ENCODE peak calls at places on chromosome 2, in five cellular contexts. B is left ventricle myocardium inferior; J is CD8-positive, alpha-beta T cell; O is CD4-positive, alpha-beta T cell; H is heart right ventricle. G is an unnamed sample.

GRCh38 chr2:29108225-29108624 is 7.0 kb upstream of the CLIP4 start:
- DNase-seq in B (no peak), J (no peak), O (no peak), H (no peak), G (peak)

GRCh38 chr2:206424134-206424533 is 19.2 kb upstream of the ADAM23 start:
- DNase-seq in B (no peak), J (no peak), O (no peak), H (no peak), G (no peak)

GRCh38 chr2:225735844-225736243 is 336.3 kb downstream of the NYAP2 start:
- DNase-seq in B (no peak), J (no peak), O (no peak), H (no peak), G (peak)

GRCh38 chr2:147232225-147232669 is 612.6 kb upstream of the ACVR2A start:
- DNase-seq in B (no peak), J (no peak), O (no peak), H (no peak), G (no peak)

GRCh38 chr2:47631840-47632398 is 151.0 kb upstream of the MSH6 start:
- DNase-seq in B (no peak), J (no peak), O (no peak), H (no peak), G (peak)

GRCh38 chr2:16828044-16828827 is 162.6 kb upstream of the CYRIA start:
- DNase-seq in B (no peak), J (no peak), O (no peak), H (no peak), G (no peak)

GRCh38 chr2:69013123-69013836 is at the start of gene ANTXR1:
- DNase-seq in B (peak), J (no peak), O (no peak), H (peak), G (peak)

GRCh38 chr2:12589802-12590320 is 126.9 kb upstream of the TRIB2 start:
- DNase-seq in B (no peak), J (no peak), O (no peak), H (no peak), G (no peak)

GRCh38 chr2:69168144-69168813 is 155.3 kb downstream of the ANTXR1 start:
- DNase-seq in B (no peak), J (no peak), O (no peak), H (no peak), G (no peak)

GRCh38 chr2:105134076-105134475 is 96.2 kb downstream of the MRPS9 start:
- DNase-seq in B (no peak), J (no peak), O (no peak), H (no peak), G (no peak)

GRCh38 chr2:54470241-54470938 is 14.3 kb downstream of the SPTBN1 start:
- DNase-seq in B (no peak), J (no peak), O (no peak), H (no peak), G (no peak)

GRCh38 chr2:157497603-157498314 is 53.9 kb upstream of the CYTIP start:
- DNase-seq in B (no peak), J (no peak), O (peak), H (no peak), G (peak)

GRCh38 chr2:175840261-175840660 is 161.8 kb downstream of the LNPK start:
- DNase-seq in B (no peak), J (no peak), O (no peak), H (no peak), G (no peak)

GRCh38 chr2:113150258-113150601 is 22.8 kb downstream of the IL1RN start:
- DNase-seq in B (no peak), J (no peak), O (no peak), H (no peak), G (no peak)

GRCh38 chr2:183204397-183204796 is 80.2 kb downstream of the NUP35 start:
- DNase-seq in B (no peak), J (no peak), O (no peak), H (no peak), G (no peak)

GRCh38 chr2:24107336-24107735 is 15.8 kb downstream of the PFN4 start:
- DNase-seq in B (no peak), J (no peak), O (no peak), H (no peak), G (no peak)

GRCh38 chr2:24115057-24115456 is 8.1 kb downstream of the PFN4 start:
- DNase-seq in B (no peak), J (no peak), O (no peak), H (no peak), G (no peak)

GRCh38 chr2:24106786-24107185 is 16.3 kb downstream of the PFN4 start:
- DNase-seq in B (no peak), J (no peak), O (no peak), H (no peak), G (no peak)

GRCh38 chr2:24111407-24111861 is 11.7 kb downstream of the PFN4 start:
- DNase-seq in B (no peak), J (no peak), O (no peak), H (no peak), G (peak)

DNA sequence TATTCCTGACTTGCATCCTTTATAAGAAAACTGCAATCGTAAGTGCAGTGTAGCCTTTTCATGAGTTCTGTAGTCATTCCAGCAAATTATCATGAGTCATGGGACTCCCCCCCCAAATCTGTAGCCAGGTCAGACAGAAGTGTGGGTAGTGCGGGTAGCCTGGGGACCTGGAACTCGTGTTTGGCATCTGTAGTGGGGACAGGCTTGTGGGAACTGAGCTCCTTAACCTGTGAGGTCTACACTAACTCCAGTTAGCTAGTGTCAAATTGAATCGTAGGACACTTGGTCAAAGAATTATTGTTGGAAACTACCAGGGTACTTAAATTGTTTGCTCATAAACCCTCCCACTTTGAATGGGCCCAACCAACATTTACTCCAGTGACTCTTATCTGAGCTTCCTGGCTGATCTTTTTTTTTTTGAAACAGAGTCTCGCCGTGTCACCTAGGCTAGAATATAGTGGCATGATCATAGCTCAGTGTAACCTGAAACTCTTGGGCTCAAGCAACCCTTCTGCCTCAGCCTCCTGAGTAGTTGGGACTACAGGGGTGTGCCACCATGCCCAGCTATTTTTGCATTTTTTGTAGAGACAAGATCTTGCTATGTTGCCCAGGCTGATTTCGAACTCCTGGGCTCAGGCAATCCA is 12.4 kb downstream of the PFN4 start:
- DNase-seq in B (no peak), J (no peak), O (no peak), H (no peak), G (no peak)
- H3K27ac ChIP-seq in B (peak), J (no peak), O (no peak), H (no peak), G (no peak)

DNA sequence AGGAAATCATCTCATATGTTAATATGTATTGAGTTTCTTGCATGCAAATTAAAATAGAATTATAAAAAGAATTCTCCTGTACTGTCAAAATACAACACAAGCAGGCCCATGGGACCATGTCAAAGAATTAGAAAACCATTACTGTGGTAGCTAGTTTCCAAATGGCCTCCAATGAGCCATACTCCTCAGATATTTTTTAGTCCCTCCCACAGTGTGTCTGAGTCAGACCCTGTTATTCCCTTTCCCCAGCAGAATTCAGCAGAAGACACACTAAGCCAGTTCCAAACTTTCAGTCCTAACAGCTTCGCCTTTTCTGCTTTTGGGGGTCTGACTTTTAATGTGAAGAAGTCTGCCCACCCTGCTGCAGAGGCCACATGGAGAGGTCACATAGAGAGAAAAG is 86.7 kb downstream of the FIGN start:
- DNase-seq in B (no peak), J (no peak), O (no peak), H (no peak), G (peak)
- H3K27ac ChIP-seq in B (no peak), J (no peak), O (no peak), H (no peak), G (no peak)

DNA sequence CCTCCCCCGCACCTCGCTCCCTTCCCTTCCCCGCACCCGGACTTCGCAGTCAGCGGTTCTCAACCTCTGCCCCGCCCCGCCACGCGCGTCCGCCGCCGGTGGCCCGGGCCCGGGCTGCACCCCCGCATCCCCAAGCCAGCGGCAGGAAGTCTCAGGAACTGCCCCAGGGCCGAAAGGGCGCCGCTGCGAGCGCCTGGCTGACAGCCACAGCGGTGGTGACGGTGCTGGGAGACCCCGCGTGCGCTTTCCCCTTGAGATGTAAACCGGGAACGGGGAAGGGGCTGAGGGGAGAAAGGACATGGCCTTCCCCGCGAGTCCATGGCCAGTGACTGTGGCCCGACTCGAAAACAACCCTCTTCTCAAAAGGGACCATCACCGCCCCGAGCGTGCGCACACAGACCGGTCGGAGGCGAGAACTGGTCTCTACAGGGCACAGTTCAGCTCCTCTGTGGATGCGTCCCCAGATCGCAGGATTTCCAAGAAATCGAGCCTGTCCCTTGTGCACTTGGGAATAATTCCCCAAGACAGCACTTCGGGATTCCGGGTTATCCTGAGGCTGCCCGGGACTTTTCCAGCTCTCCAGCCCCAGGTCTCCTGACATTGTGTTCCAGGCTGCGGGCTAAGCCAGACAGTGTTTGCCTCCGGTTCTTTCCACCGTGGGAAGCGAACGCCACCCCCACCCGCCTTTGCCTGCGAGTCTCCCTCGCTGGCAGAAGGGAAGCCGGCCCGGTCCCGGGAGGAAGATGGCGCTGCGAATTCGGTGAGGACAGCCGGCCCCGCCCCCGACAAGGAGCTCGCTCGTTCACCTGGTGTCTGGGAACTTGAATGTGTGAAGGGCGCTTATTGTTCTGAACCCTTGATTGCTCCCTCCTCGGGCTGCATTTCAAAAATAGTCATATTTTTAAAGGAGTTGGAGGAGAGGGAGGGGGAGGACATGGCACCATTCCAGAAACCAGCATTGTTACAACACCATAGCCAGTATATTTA is 2.7 kb downstream of the LRATD1 start:
- DNase-seq in B (peak), J (no peak), O (no peak), H (peak), G (peak)
- H3K27ac ChIP-seq in B (peak), J (no peak), O (no peak), H (peak), G (peak)

GRCh38 chr2:74149249-74149530 is 1.5 kb upstream of the BOLA3 start:
- DNase-seq in B (no peak), J (no peak), O (no peak), H (no peak), G (no peak)
- H3K27ac ChIP-seq in B (no peak), J (no peak), O (no peak), H (no peak), G (no peak)

DNA sequence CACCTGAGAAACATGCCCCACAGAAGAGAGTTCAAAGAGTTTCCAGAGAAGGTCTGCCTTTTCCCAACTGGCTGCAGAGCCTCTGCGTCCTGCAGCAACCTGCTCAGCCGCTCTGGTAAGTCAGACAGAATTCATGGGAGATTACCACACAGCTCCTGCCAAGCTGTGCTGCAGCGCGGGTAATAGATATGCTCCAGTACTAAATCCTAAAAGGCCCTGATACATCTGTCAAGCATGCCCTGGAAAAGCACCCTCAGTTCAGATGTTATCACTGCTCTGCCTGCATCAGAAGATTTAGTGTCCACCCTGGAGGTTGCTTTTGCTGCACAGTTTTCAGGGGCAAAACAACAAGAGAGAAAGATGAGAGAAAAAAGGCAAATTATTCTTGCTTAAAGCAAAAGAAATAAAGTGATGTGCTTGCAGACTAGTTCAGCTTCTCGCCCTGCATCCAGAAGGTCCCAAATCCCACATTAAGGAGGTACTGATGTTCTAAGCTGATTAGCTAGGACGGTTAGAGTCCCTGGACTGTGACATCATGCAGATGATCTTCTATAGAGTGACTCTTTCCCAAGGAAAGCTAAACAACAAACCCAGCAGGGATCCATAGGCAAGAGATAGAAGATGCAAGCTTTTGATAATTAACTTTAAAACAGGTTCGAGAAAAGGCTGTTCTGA is 488.6 kb downstream of the BCL11A start:
- DNase-seq in B (no peak), J (no peak), O (no peak), H (no peak), G (no peak)
- H3K27ac ChIP-seq in B (peak), J (no peak), O (no peak), H (no peak), G (no peak)

GRCh38 chr2:8535398-8535755 is 146.5 kb upstream of the ID2 start:
- DNase-seq in B (no peak), J (no peak), O (no peak), H (no peak), G (no peak)
- H3K27ac ChIP-seq in B (peak), J (no peak), O (no peak), H (peak), G (no peak)

GRCh38 chr2:121810959-121811853 is 55.8 kb downstream of the TSN start:
- DNase-seq in B (peak), J (no peak), O (no peak), H (peak), G (peak)
- H3K27ac ChIP-seq in B (peak), J (no peak), O (no peak), H (peak), G (no peak)